ENCODE peak calls at places on chromosomes 7 and 10, in nine cellular contexts. W is stimulated activated CD4-positive, alpha-beta T cell treated with anti-CD3 and anti-CD28 coated beads, Interleukin-12 subunit alpha, Interleukin-12 subunit beta, amount 100 ng/mL, for 48 hours; C is adrenal gland; E is Daoy; T is activated T-helper 9 cell treated with anti-CD3 and anti-CD28 coated beads, Interleukin-2, amount 50 U/mL, for 16 hours; K is anterior cingulate cortex; N is Panc1; B is fibroblast of the aortic adventitia; F is IMR-90. O is an unnamed sample.

GRCh38 chr7:142956951-142957623 is 5.1 kb downstream of the KEL start:
- DNase-seq in N (no peak), E (peak), T (no peak), K (no peak), F (no peak), W (no peak), B (peak), C (no peak), O (no peak)

GRCh38 chr10:46265981-46266505 is 20.8 kb upstream of the ANTXRL start:
- DNase-seq in B (no peak), T (no peak), K (no peak), C (no peak), N (no peak), F (no peak), W (no peak), E (no peak), O (no peak)

GRCh38 chr10:28349892-28350291 is 47.0 kb upstream of the MPP7 start:
- DNase-seq in C (no peak), K (no peak), W (no peak), N (no peak), T (no peak), E (no peak), B (no peak), F (no peak), O (no peak)

GRCh38 chr7:138388673-138389491 is 71.2 kb upstream of the TRIM24 start:
- DNase-seq in B (no peak), C (peak), W (no peak), E (peak), K (no peak), F (no peak), N (peak), T (no peak), O (no peak)

GRCh38 chr7:23418046-23418445 is 52.2 kb downstream of the IGF2BP3 start:
- DNase-seq in K (no peak), W (no peak), C (no peak), E (no peak), N (no peak), B (peak), T (no peak), F (peak), O (no peak)

GRCh38 chr10:22253578-22253882 is 35.7 kb upstream of the EBLN1 start:
- DNase-seq in N (no peak), F (no peak), B (no peak), C (peak), W (no peak), T (peak), E (no peak), K (no peak), O (no peak)

GRCh38 chr10:121942749-121943148 is 14.9 kb upstream of the ATE1 start:
- DNase-seq in T (no peak), B (peak), F (peak), C (no peak), N (no peak), W (no peak), E (peak), K (no peak), O (peak)

GRCh38 chr7:157276731-157277562 is 59.9 kb upstream of the DNAJB6 start:
- DNase-seq in W (no peak), K (no peak), N (no peak), T (no peak), B (no peak), C (peak), E (peak), F (peak), O (no peak)

GRCh38 chr7:6234384-6234783 is 38.0 kb downstream of the CYTH3 start:
- DNase-seq in B (no peak), F (no peak), E (no peak), N (no peak), T (no peak), K (no peak), C (no peak), W (no peak), O (no peak)

GRCh38 chr10:46268076-46268881 is 18.5 kb upstream of the ANTXRL start:
- DNase-seq in N (no peak), E (no peak), F (no peak), W (peak), T (peak), C (no peak), K (no peak), B (no peak), O (no peak)

GRCh38 chr10:131928248-131929095 is 27.7 kb downstream of the PPP2R2D start:
- DNase-seq in C (no peak), K (no peak), N (no peak), W (peak), B (no peak), T (peak), F (peak), E (peak), O (no peak)

GRCh38 chr10:15704581-15704968 is 15.1 kb downstream of the ITGA8 start:
- DNase-seq in C (no peak), E (peak), T (no peak), N (no peak), K (no peak), F (no peak), W (no peak), B (no peak), O (no peak)

GRCh38 chr7:18499407-18500197 is 4.1 kb downstream of the HDAC9 start:
- DNase-seq in F (no peak), T (no peak), W (no peak), K (no peak), E (peak), C (no peak), N (no peak), B (peak), O (peak)

GRCh38 chr7:100353685-100354330 is 4.1 kb upstream of the PILRB start:
- DNase-seq in W (no peak), B (no peak), C (no peak), F (no peak), K (no peak), E (no peak), N (no peak), T (peak), O (no peak)

GRCh38 chr10:19921300-19922140 is 105.3 kb downstream of the PLXDC2 start:
- DNase-seq in F (peak), E (no peak), W (no peak), B (peak), N (no peak), T (no peak), C (no peak), K (no peak), O (no peak)

GRCh38 chr10:24428410-24428782 is 219.5 kb downstream of the KIAA1217 start:
- DNase-seq in T (no peak), K (no peak), N (no peak), W (no peak), F (peak), E (peak), B (peak), C (no peak), O (peak)

O was measured in MG63.